ENCODE peak calls at places on chromosomes 12 and 14, in eight cellular contexts. N is hepatocyte, K is HCT116, Z is H1, Y is OCI-LY7, L is fibroblast of lung, X is astrocyte, U is mammary epithelial cell. B is an unnamed sample.

GRCh38 chr14:95993768-95994592 is 45.2 kb upstream of the C14orf132 start:
- DNase-seq in N (peak), K (peak), Z (peak), Y (peak), L (peak), X (peak), U (peak), B (peak)

GRCh38 chr14:95442633-95443021 is 73.8 kb downstream of the SYNE3 start:
- DNase-seq in N (peak), K (peak), Z (peak), Y (peak), L (peak), X (peak), U (peak), B (peak)

GRCh38 chr14:33237102-33237501 is 298.4 kb downstream of the NPAS3 start:
- DNase-seq in N (no peak), K (no peak), Z (no peak), Y (no peak), L (peak), X (peak), U (no peak), B (no peak)

GRCh38 chr14:79842270-79842669 is 369.0 kb downstream of the DIO2 start:
- DNase-seq in N (peak), K (no peak), Z (no peak), Y (no peak), L (peak), X (peak), U (peak), B (peak)

GRCh38 chr12:67457136-67457535 is 188.0 kb downstream of the CAND1 start:
- DNase-seq in N (no peak), K (no peak), Z (no peak), Y (no peak), L (no peak), X (no peak), U (no peak), B (peak)

GRCh38 chr12:31849090-31849687 is 110.0 kb upstream of the RESF1 start:
- DNase-seq in N (no peak), K (peak), Z (no peak), Y (peak), L (peak), X (peak), U (peak), B (no peak)

GRCh38 chr12:23535441-23535840 is 414.0 kb downstream of the SOX5 start:
- DNase-seq in N (no peak), K (no peak), Z (no peak), Y (no peak), L (no peak), X (no peak), U (no peak), B (no peak)

GRCh38 chr12:56326533-56326932 is 7.3 kb downstream of the PAN2 start:
- DNase-seq in N (peak), K (no peak), Z (no peak), Y (no peak), L (no peak), X (no peak), U (no peak), B (no peak)

GRCh38 chr12:117188961-117189724 is 1.1 kb downstream of the FBXO21 start:
- DNase-seq in N (peak), K (no peak), Z (no peak), Y (no peak), L (peak), X (peak), U (peak), B (peak)

GRCh38 chr12:121823101-121823726 is 19.4 kb downstream of the SETD1B start:
- DNase-seq in N (no peak), K (no peak), Z (no peak), Y (no peak), L (no peak), X (no peak), U (no peak), B (no peak)

GRCh38 chr12:26689281-26689841 is 143.6 kb downstream of the ITPR2 start:
- DNase-seq in N (no peak), K (no peak), Z (no peak), Y (no peak), L (no peak), X (no peak), U (peak), B (no peak)

GRCh38 chr12:109270494-109270893 is 38.6 kb downstream of the FOXN4 start:
- DNase-seq in N (no peak), K (no peak), Z (no peak), Y (no peak), L (no peak), X (no peak), U (no peak), B (no peak)

GRCh38 chr12:15044461-15044860 is 71.6 kb downstream of the PDE6H start:
- DNase-seq in N (no peak), K (no peak), Z (no peak), Y (no peak), L (peak), X (peak), U (no peak), B (peak)

GRCh38 chr12:82057770-82058169 is 298.6 kb upstream of the PPFIA2 start:
- DNase-seq in N (no peak), K (peak), Z (no peak), Y (no peak), L (peak), X (peak), U (peak), B (no peak)

GRCh38 chr14:71238835-71239234 is 331.6 kb downstream of the PCNX1 start:
- DNase-seq in N (no peak), K (no peak), Z (no peak), Y (no peak), L (no peak), X (no peak), U (no peak), B (peak)

GRCh38 chr12:82124711-82125110 is 233.5 kb downstream of the CCDC59 start:
- DNase-seq in N (peak), K (no peak), Z (no peak), Y (no peak), L (peak), X (peak), U (peak), B (peak)

GRCh38 chr14:72594099-72594901 is 299.6 kb downstream of the DPF3 start:
- DNase-seq in N (no peak), K (no peak), Z (no peak), Y (no peak), L (peak), X (no peak), U (no peak), B (no peak)

GRCh38 chr12:5586201-5586600 is 154.3 kb downstream of the NTF3 start:
- DNase-seq in N (peak), K (no peak), Z (no peak), Y (no peak), L (peak), X (peak), U (no peak), B (peak)

GRCh38 chr14:70934084-70934483 is 26.8 kb downstream of the PCNX1 start:
- DNase-seq in N (no peak), K (no peak), Z (no peak), Y (no peak), L (no peak), X (no peak), U (no peak), B (peak)

GRCh38 chr12:130286041-130286440 is 51.6 kb upstream of the PIWIL1 start:
- DNase-seq in N (no peak), K (no peak), Z (no peak), Y (no peak), L (no peak), X (no peak), U (no peak), B (no peak)

GRCh38 chr12:124592050-124592449 is 24.6 kb upstream of the NCOR2 start:
- DNase-seq in N (no peak), K (no peak), Z (no peak), Y (no peak), L (peak), X (peak), U (peak), B (peak)

GRCh38 chr12:10395390-10395998 is 5.7 kb upstream of the KLRK1 start:
- DNase-seq in N (peak), K (no peak), Z (no peak), Y (peak), L (peak), X (peak), U (peak), B (peak)

GRCh38 chr14:84493779-84494178 is 1036.2 kb upstream of the FLRT2 start:
- DNase-seq in N (no peak), K (no peak), Z (no peak), Y (no peak), L (peak), X (peak), U (no peak), B (no peak)

GRCh38 chr12:5295966-5296365 is 135.9 kb upstream of the NTF3 start:
- DNase-seq in N (no peak), K (no peak), Z (no peak), Y (no peak), L (no peak), X (no peak), U (no peak), B (no peak)

GRCh38 chr12:80625901-80626300 is 81.5 kb upstream of the MYF6 start:
- DNase-seq in N (no peak), K (no peak), Z (no peak), Y (no peak), L (no peak), X (no peak), U (no peak), B (no peak)

GRCh38 chr14:101585211-101585610 is 23.9 kb downstream of the DIO3 start:
- DNase-seq in N (no peak), K (no peak), Z (no peak), Y (no peak), L (no peak), X (no peak), U (no peak), B (no peak)

GRCh38 chr12:93127107-93127560 is 198.0 kb upstream of the EEA1 start:
- DNase-seq in N (no peak), K (no peak), Z (no peak), Y (no peak), L (no peak), X (no peak), U (no peak), B (no peak)

GRCh38 chr14:54579606-54580005 is 12.7 kb downstream of the SAMD4A start:
- DNase-seq in N (peak), K (no peak), Z (no peak), Y (no peak), L (peak), X (peak), U (no peak), B (peak)

GRCh38 chr12:104059963-104060362 is 4.4 kb upstream of the HCFC2 start:
- DNase-seq in N (no peak), K (no peak), Z (no peak), Y (no peak), L (no peak), X (no peak), U (no peak), B (no peak)

GRCh38 chr12:104058796-104059195 is 5.5 kb upstream of the HCFC2 start:
- DNase-seq in N (no peak), K (no peak), Z (no peak), Y (no peak), L (no peak), X (no peak), U (peak), B (no peak)

GRCh38 chr12:104063712-104064030 is 660 bp upstream of the HCFC2 start:
- DNase-seq in N (no peak), K (no peak), Z (no peak), Y (no peak), L (no peak), X (peak), U (no peak), B (no peak)

GRCh38 chr12:104057771-104058197 is 6.5 kb upstream of the HCFC2 start:
- DNase-seq in N (no peak), K (no peak), Z (no peak), Y (peak), L (no peak), X (no peak), U (no peak), B (peak)

DNA sequence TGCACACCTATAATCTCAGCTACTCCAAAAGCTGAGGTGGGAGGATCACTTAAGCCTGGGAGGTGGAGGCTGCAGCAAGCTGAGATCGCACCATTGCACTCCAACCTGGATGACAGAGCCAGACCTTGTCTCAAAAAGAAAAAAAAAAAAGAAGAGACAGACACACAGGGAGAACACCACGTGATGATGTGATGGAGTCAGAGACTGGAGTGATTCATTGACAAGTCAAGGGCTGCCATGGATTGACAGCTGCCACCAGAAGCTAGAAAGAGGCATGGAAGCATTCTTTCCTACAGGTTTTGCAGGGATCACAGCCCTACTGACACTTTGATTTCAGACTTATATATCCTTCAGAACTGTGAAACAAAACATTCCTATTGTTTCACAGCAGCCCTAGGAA is 3.5 kb upstream of the HCFC2 start:
- DNase-seq in N (no peak), K (no peak), Z (no peak), Y (no peak), L (no peak), X (no peak), U (peak), B (no peak)
- H3K4me3 ChIP-seq in N (no peak), K (no peak), Z (no peak), Y (no peak), L (no peak), X (no peak), U (no peak), B (no peak)

GRCh38 chr14:60653388-60653690 is 4.1 kb upstream of the SIX1 start:
- DNase-seq in N (no peak), K (no peak), Z (no peak), Y (no peak), L (no peak), X (no peak), U (no peak), B (no peak)

GRCh38 chr14:60652674-60653387 is 3.6 kb upstream of the SIX1 start:
- DNase-seq in N (no peak), K (no peak), Z (no peak), Y (no peak), L (no peak), X (no peak), U (no peak), B (no peak)

GRCh38 chr14:60651051-60651935 is 2.0 kb upstream of the SIX1 start:
- DNase-seq in N (no peak), K (no peak), Z (no peak), Y (no peak), L (no peak), X (no peak), U (no peak), B (no peak)

GRCh38 chr14:60653709-60654161 is 4.5 kb upstream of the SIX1 start:
- DNase-seq in N (no peak), K (no peak), Z (no peak), Y (no peak), L (no peak), X (no peak), U (no peak), B (no peak)

DNA sequence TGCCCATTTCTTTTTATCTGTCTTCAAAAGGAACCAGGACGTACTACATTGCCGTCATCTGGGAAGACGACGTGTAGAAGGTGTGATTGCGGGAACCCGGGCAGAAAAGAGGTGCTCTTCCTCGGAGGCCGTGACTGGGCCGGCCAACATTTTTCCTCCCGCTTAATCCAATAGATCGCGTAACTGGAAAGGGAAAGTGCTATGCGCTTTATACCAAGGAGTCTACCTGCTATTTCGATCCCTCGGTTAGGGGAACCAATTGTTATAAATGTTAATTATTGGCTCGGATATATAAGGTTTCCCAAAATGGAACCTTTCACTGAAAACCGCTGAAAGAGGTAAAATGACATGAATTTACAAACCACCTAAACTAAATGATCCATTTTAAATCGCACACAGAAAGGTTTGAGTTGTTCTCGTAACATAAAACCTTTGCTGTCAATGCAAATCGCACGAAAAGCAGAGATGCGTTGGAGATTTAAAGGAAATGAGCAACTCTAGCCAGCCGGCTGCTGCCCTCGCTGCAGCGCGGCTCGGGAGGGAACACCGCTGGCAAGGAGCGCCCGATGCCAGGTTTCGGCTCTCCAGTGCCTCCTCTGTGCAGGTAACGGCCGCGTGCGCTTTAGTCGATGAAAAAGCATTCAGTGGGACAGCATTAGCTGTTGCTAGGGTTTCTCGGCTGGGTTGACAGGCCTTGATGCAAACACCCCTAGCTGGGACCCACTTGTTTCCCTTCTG is 2.8 kb upstream of the SIX1 start:
- DNase-seq in N (peak), K (no peak), Z (no peak), Y (no peak), L (no peak), X (no peak), U (no peak), B (peak)
- H2AFZ ChIP-seq in N (peak), K (no peak), Z (no peak), Y (no peak), L (no peak), X (no peak), U (peak), B (no peak)

GRCh38 chr12:12349711-12350665 is at the start of gene MANSC1:
- DNase-seq in N (peak), K (no peak), Z (no peak), Y (no peak), L (peak), X (no peak), U (no peak), B (peak)
- H3K4me3 ChIP-seq in N (peak), K (no peak), Z (peak), Y (no peak), L (peak), X (peak), U (peak), B (peak)

GRCh38 chr12:132495629-132496207 is 5.8 kb downstream of the FBRSL1 start:
- DNase-seq in N (no peak), K (no peak), Z (no peak), Y (no peak), L (no peak), X (no peak), U (no peak), B (no peak)
- H2AFZ ChIP-seq in N (no peak), K (no peak), Z (no peak), Y (no peak), L (no peak), X (no peak), U (no peak), B (no peak)

DNA sequence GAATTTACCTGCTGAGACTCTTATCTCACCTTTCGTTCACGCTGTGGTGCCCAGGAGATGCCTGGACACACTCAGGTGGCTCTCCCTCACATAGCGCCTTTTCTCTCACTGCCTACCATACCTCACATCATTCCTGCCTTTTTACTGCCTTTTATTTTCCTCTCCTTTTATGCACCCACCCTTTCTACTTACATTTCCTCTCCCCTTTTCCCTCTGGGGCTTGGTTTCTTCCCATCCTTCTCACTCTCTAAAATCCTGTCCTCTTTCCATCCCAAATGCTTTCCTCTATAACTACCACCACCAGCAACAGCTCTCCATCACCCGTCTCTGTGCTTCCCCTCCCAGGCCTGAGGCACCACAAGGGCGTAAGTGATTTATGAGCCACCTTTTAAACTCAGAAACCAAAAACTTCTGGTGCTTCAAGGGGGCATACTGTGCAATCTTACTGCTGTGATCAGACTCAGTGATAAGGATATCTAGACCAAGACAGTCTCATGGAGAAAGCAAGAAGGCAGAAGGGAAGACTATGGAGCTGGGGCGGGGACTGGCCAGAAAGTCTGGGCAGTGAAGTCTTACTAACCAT is 32.7 kb upstream of the SMUG1 start:
- DNase-seq in N (no peak), K (no peak), Z (no peak), Y (no peak), L (no peak), X (no peak), U (no peak), B (no peak)
- H3K4me3 ChIP-seq in N (no peak), K (no peak), Z (no peak), Y (no peak), L (no peak), X (no peak), U (no peak), B (no peak)

DNA sequence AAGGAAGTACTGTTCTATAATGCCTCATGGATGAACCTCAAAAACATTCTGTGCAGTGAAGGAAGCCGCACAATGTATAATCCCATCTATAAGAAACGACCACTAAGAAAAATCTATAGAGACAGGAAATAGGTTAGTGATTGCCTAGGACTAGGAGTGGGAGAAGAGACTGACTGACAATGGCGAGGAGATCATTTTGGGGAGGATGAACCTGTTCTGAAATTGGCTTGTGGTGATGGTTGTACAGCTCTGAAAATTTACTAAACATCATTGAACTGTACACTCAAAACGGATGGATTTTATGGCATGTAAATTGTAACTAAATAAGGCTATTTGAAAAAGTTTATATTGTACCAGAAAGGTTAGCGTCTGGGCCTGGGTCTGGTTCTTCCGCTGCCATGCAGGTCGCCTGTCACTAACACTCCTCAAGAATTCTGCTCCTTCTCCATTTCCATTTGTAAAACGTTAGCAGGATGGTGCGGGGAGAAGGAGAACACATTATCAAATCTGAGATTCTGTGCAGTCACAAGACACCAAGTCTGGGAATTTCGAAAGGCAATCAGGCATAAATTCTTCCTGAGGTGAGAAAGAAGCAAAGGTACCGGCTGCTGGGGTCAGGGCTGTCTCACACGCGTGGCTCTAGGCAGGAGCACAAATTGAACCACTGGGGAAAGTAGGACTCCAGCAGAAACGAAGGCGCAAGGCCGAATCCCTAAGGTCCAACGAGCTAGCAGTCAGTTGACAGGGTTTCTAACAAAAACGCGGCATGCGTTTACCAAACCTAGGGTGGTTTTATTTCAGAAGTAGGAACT is 845 bp upstream of the COCH start:
- DNase-seq in N (no peak), K (no peak), Z (no peak), Y (no peak), L (no peak), X (no peak), U (no peak), B (no peak)
- H2AFZ ChIP-seq in N (peak), K (peak), Z (peak), Y (peak), L (no peak), X (peak), U (peak), B (no peak)

DNA sequence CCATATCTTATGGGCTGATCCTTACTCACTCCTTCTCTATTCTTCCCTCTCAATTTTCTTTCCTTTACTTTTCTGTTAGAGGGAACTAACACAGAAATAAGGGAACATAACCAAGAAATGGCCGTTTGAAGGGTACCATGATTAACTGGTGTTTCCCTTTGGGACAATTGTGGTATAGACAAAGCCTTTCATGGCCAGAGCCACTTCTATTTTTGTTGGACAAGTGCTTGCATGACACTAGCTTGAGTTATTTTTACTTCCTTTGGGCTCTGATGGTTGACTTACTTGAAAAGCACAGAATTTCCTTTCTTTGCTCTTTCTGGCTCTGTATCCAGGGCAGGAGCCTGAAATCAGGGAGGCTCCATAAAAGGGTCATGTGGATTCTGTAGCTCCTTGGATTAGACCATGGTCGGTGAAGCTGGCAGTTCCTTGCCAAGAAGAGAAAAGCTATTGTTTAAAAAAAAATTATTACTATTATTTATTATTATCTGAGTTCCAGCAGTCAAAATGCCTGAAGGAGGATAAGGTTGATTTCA is 130.6 kb downstream of the KTN1 start:
- DNase-seq in N (no peak), K (no peak), Z (no peak), Y (no peak), L (no peak), X (no peak), U (no peak), B (no peak)
- H3K4me3 ChIP-seq in N (no peak), K (no peak), Z (no peak), Y (no peak), L (no peak), X (no peak), U (no peak), B (no peak)

B was measured in GM23248.